ENCODE peak calls at places on chromosomes 6 and 20, in five cellular contexts. I is GM23338, Y is heart left ventricle, V is AG10803, X is retinal pigment epithelial cell. A is an unnamed sample.

GRCh38 chr6:139164001-139164400 is 29.1 kb downstream of the HECA start:
- DNase-seq in I (peak; percentile 54), V (no peak), Y (no peak), X (no peak), A (no peak)

GRCh38 chr20:49562341-49563014 is 5.5 kb downstream of the PTGIS start:
- DNase-seq in X (peak; percentile 39), Y (peak; percentile 88), I (peak; percentile 84), V (peak; percentile 86), A (peak; percentile 92)

GRCh38 chr20:16810216-16810615 is 62.1 kb downstream of the OTOR start:
- DNase-seq in X (no peak), I (no peak), V (peak; percentile 10), Y (no peak), A (no peak)

GRCh38 chr6:13156381-13156780 is 172.0 kb downstream of the TBC1D7 start:
- DNase-seq in Y (no peak), X (no peak), V (peak; percentile 46), I (no peak), A (no peak)

GRCh38 chr6:46914279-46914810 is 7.4 kb downstream of the ADGRF5 start:
- DNase-seq in I (no peak), Y (no peak), X (no peak), V (no peak), A (no peak)

GRCh38 chr20:9388160-9388825 is 126.1 kb upstream of the LAMP5 start:
- DNase-seq in V (no peak), I (no peak), Y (no peak), X (no peak), A (no peak)

GRCh38 chr6:122014961-122015360 is 384.5 kb upstream of the HSF2 start:
- DNase-seq in V (peak; percentile 91), X (peak; percentile 91), I (no peak), Y (no peak), A (peak; percentile 18)

GRCh38 chr6:43274916-43275597 is 23.0 kb upstream of the SLC22A7 start:
- DNase-seq in V (no peak), Y (no peak), X (no peak), I (peak; percentile 38), A (no peak)

GRCh38 chr6:1013656-1014430 is 298.1 kb upstream of the FOXQ1 start:
- DNase-seq in I (no peak), V (no peak), X (no peak), Y (no peak), A (no peak)

GRCh38 chr20:1467355-1468116 is 887 bp upstream of the NSFL1C start:
- DNase-seq in V (no peak), I (peak; percentile 60), X (no peak), Y (no peak), A (no peak)

DNA sequence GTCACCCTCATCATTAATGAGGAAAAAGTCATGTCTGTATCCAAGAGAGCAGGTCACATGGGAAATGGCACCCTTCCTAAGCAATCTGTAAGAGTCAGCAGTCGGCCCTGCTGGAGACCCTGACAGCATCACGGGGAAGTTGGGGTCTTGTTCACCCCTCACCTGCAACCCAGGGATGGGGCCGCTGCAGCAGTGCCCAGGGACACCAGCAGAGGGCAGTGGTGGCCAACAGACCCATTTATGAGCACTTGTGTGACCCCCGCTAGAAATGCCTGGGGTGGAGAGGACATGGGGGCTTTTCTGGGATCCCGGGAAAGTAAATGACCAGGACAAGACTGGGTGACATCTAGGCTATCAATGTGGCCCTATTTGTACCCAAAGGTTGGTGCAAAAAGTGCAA is 35.9 kb downstream of the ANKRD60 start:
- DNase-seq in V (no peak), X (no peak), Y (no peak), I (peak; percentile 41), A (no peak)
- TF ChIP-seq CTCF in V (peak; percentile 51), X (peak; percentile 67), Y (peak; percentile 51), I (peak; percentile 81), A (peak; percentile 63)

DNA sequence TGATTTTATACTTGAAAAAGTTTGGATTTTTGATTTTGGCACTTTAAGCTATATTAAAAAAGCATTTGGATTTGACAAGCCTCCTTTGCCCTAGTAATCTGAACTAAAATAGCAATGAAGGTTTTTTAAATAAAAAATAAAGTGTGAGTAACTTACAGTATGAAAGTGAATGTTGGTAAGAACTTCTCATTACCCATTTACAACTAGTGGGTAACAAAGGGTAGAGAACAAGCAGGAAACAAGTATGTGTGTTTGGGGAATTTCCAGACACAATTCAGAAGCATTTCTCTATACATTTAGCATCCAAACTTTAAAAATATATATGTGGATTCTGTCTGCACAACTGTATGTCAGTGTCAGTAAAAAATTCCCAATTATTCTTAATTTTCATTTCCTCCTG is 2.9 kb downstream of the TMEM30A start:
- DNase-seq in I (no peak), Y (no peak), X (no peak), V (no peak), A (no peak)
- H3K4me3 ChIP-seq in I (peak overlapping the region; percentile 86), Y (no peak overlapping the region), X (peak overlapping the region; percentile 91), V (peak overlapping the region; percentile 37), A (peak overlapping the region; percentile 98)

GRCh38 chr6:101341926-101342325 is 51.6 kb upstream of the GRIK2 start:
- DNase-seq in Y (no peak), X (no peak), I (no peak), V (no peak), A (no peak)
- TF ChIP-seq CTCF in Y (no peak), X (no peak), I (no peak), V (no peak), A (no peak)

GRCh38 chr6:142300758-142301251 is 1.0 kb upstream of the ADGRG6 start:
- DNase-seq in Y (peak; percentile 41), V (peak; percentile 44), X (peak; percentile 72), I (no peak), A (peak; percentile 81)
- H3K4me3 ChIP-seq in Y (peak overlapping the region; percentile 57), V (peak overlapping the region; percentile 70), X (peak overlapping the region; percentile 69), I (peak overlapping the region; percentile 65), A (peak overlapping the region; percentile 66)